ENCODE peak calls at places on chromosomes 13 and 19, in ten cellular contexts. I, O, Y, C, G, P, M, J, V and Q are unnamed samples.

GRCh38 chr13:110448230-110448629 is 113.3 kb downstream of the RAB20 start:
- DNase-seq in I (peak), O (no peak), Y (no peak), C (no peak), G (no peak), P (no peak), M (no peak), J (no peak), V (peak), Q (peak)

GRCh38 chr13:72204291-72204690 is 337.3 kb upstream of the DACH1 start:
- DNase-seq in I (peak), O (no peak), Y (no peak), C (no peak), G (no peak), P (no peak), M (no peak), J (no peak), V (no peak), Q (no peak)

GRCh38 chr13:112784811-112785418 is 95.1 kb downstream of the ATP11A start:
- DNase-seq in I (no peak), O (no peak), Y (no peak), C (no peak), G (no peak), P (no peak), M (no peak), J (no peak), V (no peak), Q (no peak)

GRCh38 chr19:14473915-14474578 is 1.1 kb downstream of the PTGER1 start:
- DNase-seq in I (no peak), O (peak), Y (no peak), C (no peak), G (no peak), P (no peak), M (no peak), J (no peak), V (peak), Q (no peak)

GRCh38 chr19:14890616-14891379 is 4.9 kb upstream of the OR7A17 start:
- DNase-seq in I (no peak), O (no peak), Y (no peak), C (no peak), G (no peak), P (no peak), M (no peak), J (no peak), V (no peak), Q (no peak)

GRCh38 chr19:50912727-50913716 is 1.8 kb upstream of the KLK4 start:
- DNase-seq in I (no peak), O (no peak), Y (no peak), C (no peak), G (no peak), P (no peak), M (peak), J (no peak), V (no peak), Q (no peak)

GRCh38 chr13:52925775-52926285 is 77.4 kb upstream of the PCDH8 start:
- DNase-seq in I (peak), O (no peak), Y (no peak), C (no peak), G (peak), P (no peak), M (no peak), J (no peak), V (no peak), Q (no peak)

GRCh38 chr19:9757544-9758501 is 10.7 kb downstream of the ZNF846 start:
- DNase-seq in I (no peak), O (no peak), Y (no peak), C (no peak), G (no peak), P (no peak), M (no peak), J (no peak), V (no peak), Q (no peak)

GRCh38 chr19:7868671-7869452 is 5.3 kb downstream of the PRR36 start:
- DNase-seq in I (peak), O (peak), Y (peak), C (peak), G (peak), P (peak), M (peak), J (peak), V (no peak), Q (no peak)

GRCh38 chr13:50617134-50617721 is 226.3 kb downstream of the DLEU7 start:
- DNase-seq in I (peak), O (no peak), Y (no peak), C (no peak), G (no peak), P (no peak), M (no peak), J (no peak), V (no peak), Q (no peak)

GRCh38 chr19:50232600-50232999 is 29.2 kb downstream of the MYH14 start:
- DNase-seq in I (no peak), O (no peak), Y (no peak), C (no peak), G (no peak), P (no peak), M (no peak), J (no peak), V (no peak), Q (no peak)